ENCODE peak calls at places on chromosomes 12 and 14, in eight cellular contexts. O is iris pigment epithelial cell, L is NCI-H2081, U is thoracic aorta, B is cardiac muscle cell, X is nucleus accumbens, K is AG09309, E is mesothelial cell of epicardium. T is an unnamed sample.

GRCh38 chr12:16844875-16845274 is 238.9 kb upstream of the LMO3 start:
- DNase-seq in O (no peak), L (no peak), U (no peak), B (peak; percentile 2), X (no peak), K (no peak), E (no peak), T (no peak)

GRCh38 chr14:75499084-75499875 is 23.0 kb upstream of the BATF start:
- DNase-seq in O (no peak), L (no peak), U (no peak), B (no peak), X (no peak), K (no peak), E (no peak), T (no peak)

GRCh38 chr12:6916426-6917200 is 2.2 kb downstream of the ENO2 start:
- DNase-seq in O (no peak), L (no peak), U (no peak), B (no peak), X (no peak), K (no peak), E (no peak), T (no peak)

GRCh38 chr14:52531481-52531880 is 20.8 kb downstream of the TXNDC16 start:
- DNase-seq in O (no peak), L (no peak), U (no peak), B (no peak), X (no peak), K (no peak), E (no peak), T (no peak)

GRCh38 chr14:93106541-93107156 is 9.1 kb downstream of the ITPK1 start:
- DNase-seq in O (no peak), L (no peak), U (no peak), B (no peak), X (no peak), K (no peak), E (no peak), T (no peak)

GRCh38 chr14:50318031-50318626 is 6.0 kb downstream of the DMAC2L start:
- DNase-seq in O (peak; percentile 58), L (peak; percentile 32), U (no peak), B (peak; percentile 65), X (no peak), K (peak; percentile 29), E (no peak), T (no peak)

GRCh38 chr12:2641761-2642160 is 153.0 kb upstream of the FKBP4 start:
- DNase-seq in O (no peak), L (no peak), U (no peak), B (no peak), X (no peak), K (no peak), E (no peak), T (no peak)

GRCh38 chr14:39939023-39939422 is 506.8 kb upstream of the FBXO33 start:
- DNase-seq in O (no peak), L (no peak), U (no peak), B (no peak), X (no peak), K (no peak), E (no peak), T (no peak)

GRCh38 chr14:85528080-85528881 is 1.7 kb upstream of the FLRT2 start:
- DNase-seq in O (peak; percentile 94), L (no peak), U (no peak), B (peak; percentile 95), X (no peak), K (peak; percentile 79), E (no peak), T (no peak)

GRCh38 chr12:75908961-75909699 is 122.4 kb downstream of the PHLDA1 start:
- DNase-seq in O (peak; percentile 76), L (peak; percentile 76), U (peak; percentile 4), B (peak; percentile 92), X (no peak), K (peak; percentile 29), E (no peak), T (no peak)

GRCh38 chr12:124737040-124737419 is 126.6 kb downstream of the SCARB1 start:
- DNase-seq in O (peak; percentile 48), L (no peak), U (no peak), B (no peak), X (no peak), K (no peak), E (no peak), T (no peak)

GRCh38 chr14:53953828-53954550 is 2.6 kb downstream of the BMP4 start:
- DNase-seq in O (no peak), L (no peak), U (no peak), B (peak; percentile 48), X (no peak), K (no peak), E (peak; percentile 59), T (no peak)